ENCODE peak calls at places on chromosomes 16 and 17, in nine cellular contexts. J is AG04450; E is dorsolateral prefrontal cortex; P is CD8-positive, alpha-beta T cell; W is colonic mucosa; B is psoas muscle; I is HAP-1; H is brain microvascular endothelial cell; X is WERI-Rb-1. N is an unnamed sample.

GRCh38 chr17:59651346-59651745 is 31.7 kb downstream of the CLTC start:
- DNase-seq in H (no peak), X (no peak), P (no peak), W (no peak), E (no peak), B (no peak), I (no peak), J (no peak), N (no peak)

GRCh38 chr17:39903158-39903884 is 15.1 kb downstream of the GSDMB start:
- DNase-seq in J (no peak), H (no peak), I (no peak), W (no peak), P (no peak), X (no peak), E (no peak), B (no peak), N (no peak)

GRCh38 chr16:4537376-4538066 is 1.1 kb downstream of the CDIP1 start:
- DNase-seq in P (no peak), H (no peak), I (peak; percentile 29), J (no peak), E (no peak), X (no peak), B (no peak), W (peak; percentile 25), N (no peak)

GRCh38 chr16:11316331-11317015 is 28.8 kb upstream of the RMI2 start:
- DNase-seq in X (no peak), J (no peak), E (no peak), I (no peak), H (no peak), P (no peak), W (no peak), B (no peak), N (no peak)

GRCh38 chr17:7839199-7839889 is 5.3 kb downstream of the KDM6B start:
- DNase-seq in I (no peak), P (no peak), X (no peak), H (no peak), B (no peak), E (no peak), W (peak; percentile 93), J (no peak), N (no peak)

GRCh38 chr16:65116216-65116615 is 5.6 kb downstream of the CDH11 start:
- DNase-seq in I (no peak), B (no peak), J (no peak), H (no peak), W (no peak), P (no peak), E (no peak), X (no peak), N (no peak)

GRCh38 chr17:82880620-82881019 is 40.8 kb upstream of the ZNF750 start:
- DNase-seq in W (no peak), H (no peak), P (no peak), X (no peak), E (no peak), I (no peak), J (no peak), B (no peak), N (no peak)

GRCh38 chr16:24986512-24987303 is 28.5 kb downstream of the ARHGAP17 start:
- DNase-seq in B (no peak), J (no peak), E (no peak), H (peak; percentile 83), P (no peak), I (no peak), W (no peak), X (no peak), N (peak; percentile 64)

GRCh38 chr17:49958723-49959122 is 10.3 kb upstream of the DLX4 start:
- DNase-seq in P (no peak), W (no peak), X (no peak), B (no peak), I (no peak), J (no peak), E (no peak), H (no peak), N (no peak)

GRCh38 chr17:16417896-16418683 is 2.7 kb downstream of the TRPV2 start:
- DNase-seq in J (no peak), P (no peak), H (no peak), I (no peak), E (no peak), X (peak; percentile 65), W (no peak), B (no peak), N (no peak)

GRCh38 chr17:49715717-49716279 is 8.0 kb upstream of the SLC35B1 start:
- DNase-seq in I (no peak), E (no peak), W (no peak), H (no peak), X (no peak), B (no peak), P (no peak), J (no peak), N (no peak)

DNA sequence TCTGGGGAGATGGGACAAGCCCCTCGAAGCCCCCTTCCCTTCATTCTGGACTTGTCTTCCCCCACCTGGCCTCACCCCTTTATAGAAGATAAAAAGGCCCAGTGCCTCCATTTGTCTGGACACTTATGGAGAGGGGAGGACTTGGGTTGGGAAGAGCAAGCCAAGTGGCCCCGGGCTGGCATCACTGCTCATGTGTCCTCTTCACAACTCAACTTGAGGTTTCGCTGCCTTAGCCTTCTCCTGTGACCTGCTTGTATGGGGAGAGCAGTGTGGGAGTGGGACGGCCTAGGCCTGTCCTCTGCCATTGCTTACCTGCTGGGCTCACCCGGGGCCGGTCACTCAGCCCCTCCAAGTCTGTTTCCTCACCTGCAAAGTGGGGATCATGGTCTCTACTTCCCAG is 1.4 kb downstream of the PAQR4 start:
- DNase-seq in J (no peak), H (no peak), I (peak; percentile 32), E (no peak), B (no peak), W (no peak), P (no peak), X (no peak), N (no peak)
- H3K4me3 ChIP-seq in J (peak overlapping the region; percentile 64), H (peak overlapping the region; percentile 51), I (peak overlapping the region; percentile 93), E (peak overlapping the region; percentile 94), B (peak overlapping the region; percentile 87), W (peak overlapping the region; percentile 84), P (no peak overlapping the region), X (peak overlapping the region; percentile 66), N (peak overlapping the region; percentile 61)

GRCh38 chr16:31537362-31537921 is 9.7 kb downstream of the AHSP start:
- DNase-seq in P (no peak), W (no peak), I (no peak), J (no peak), X (no peak), B (peak; percentile 14), E (no peak), H (no peak), N (no peak)
- H3K4me3 ChIP-seq in P (no peak overlapping the region), W (peak overlapping the region; percentile 22), I (no peak overlapping the region), J (no peak overlapping the region), X (no peak overlapping the region), B (peak overlapping the region; percentile 42), E (peak overlapping the region; percentile 12), H (no peak overlapping the region), N (peak overlapping the region; percentile 12)

GRCh38 chr17:81239714-81240555 is 817 bp downstream of the NDUFAF8 start:
- DNase-seq in B (no peak), H (no peak), E (no peak), W (no peak), P (no peak), J (no peak), I (no peak), X (no peak), N (no peak)

GRCh38 chr17:81242421-81243332 is 3.6 kb downstream of the NDUFAF8 start:
- DNase-seq in I (no peak), W (no peak), P (no peak), B (no peak), X (no peak), H (no peak), J (no peak), E (no peak), N (no peak)

GRCh38 chr17:81241203-81241602 is 2.1 kb downstream of the NDUFAF8 start:
- DNase-seq in H (no peak), X (no peak), J (no peak), I (no peak), B (no peak), P (no peak), E (no peak), W (no peak), N (no peak)

GRCh38 chr17:81243333-81243664 is 4.2 kb downstream of the NDUFAF8 start:
- DNase-seq in E (no peak), P (no peak), I (no peak), W (no peak), X (no peak), H (no peak), J (no peak), B (no peak), N (no peak)

DNA sequence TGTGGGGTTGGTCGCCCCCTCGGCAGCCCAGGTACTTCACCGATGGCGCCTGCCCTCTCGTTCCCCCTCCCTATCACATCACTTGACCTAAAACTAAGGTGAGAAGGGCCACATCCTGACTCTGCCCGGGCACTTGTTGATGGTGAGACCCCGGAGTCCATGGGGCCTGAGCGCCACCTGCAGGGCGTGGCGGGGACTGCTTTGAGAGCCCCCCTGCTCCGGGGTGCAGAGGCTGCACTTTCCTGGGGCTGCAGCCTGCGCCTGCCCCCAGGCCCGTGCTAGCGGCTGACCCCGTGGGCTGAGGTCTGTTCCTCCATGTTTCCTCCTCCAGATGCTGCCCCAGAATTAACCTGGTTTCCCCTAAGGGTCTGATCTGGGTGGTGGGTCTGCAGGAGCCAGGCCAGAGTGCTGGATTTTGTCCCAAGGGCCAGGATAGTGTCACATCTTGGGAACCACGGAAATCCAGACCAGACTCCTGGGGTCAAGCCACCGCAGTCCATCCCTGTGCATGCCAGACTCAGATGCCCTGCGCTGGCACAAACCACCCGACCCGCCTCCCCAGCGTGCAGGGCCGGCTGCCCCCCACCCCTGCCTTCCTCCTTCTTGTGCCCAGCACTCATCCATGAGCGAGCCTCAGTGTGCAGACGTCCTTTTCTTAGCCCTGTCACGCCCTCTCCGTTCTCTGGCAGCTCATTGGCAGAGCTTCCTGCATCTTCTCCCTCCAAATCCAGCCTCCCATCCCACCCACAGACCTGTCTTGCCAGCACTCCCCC is 2.7 kb downstream of the NDUFAF8 start:
- DNase-seq in X (peak; percentile 85), I (peak; percentile 82), J (no peak), P (peak; percentile 77), W (no peak), E (no peak), H (peak; percentile 27), B (peak; percentile 62), N (no peak)
- H3K4me3 ChIP-seq in X (no peak overlapping the region), I (no peak overlapping the region), J (no peak overlapping the region), P (no peak overlapping the region), W (no peak overlapping the region), E (no peak overlapping the region), H (no peak overlapping the region), B (no peak overlapping the region), N (no peak overlapping the region)

GRCh38 chr17:14295676-14296075 is 5.2 kb upstream of the HS3ST3B1 start:
- DNase-seq in P (peak; percentile 48), E (no peak), J (no peak), H (no peak), I (no peak), W (no peak), X (no peak), B (no peak), N (no peak)

GRCh38 chr17:14296511-14296910 is 4.4 kb upstream of the HS3ST3B1 start:
- DNase-seq in B (no peak), P (peak; percentile 42), X (no peak), I (no peak), E (no peak), J (no peak), W (no peak), H (no peak), N (no peak)

GRCh38 chr17:14298221-14298994 is 2.5 kb upstream of the HS3ST3B1 start:
- DNase-seq in B (no peak), P (no peak), X (no peak), W (no peak), H (no peak), I (no peak), E (no peak), J (no peak), N (no peak)

GRCh38 chr17:14299261-14300093 is 1.4 kb upstream of the HS3ST3B1 start:
- DNase-seq in J (no peak), I (peak; percentile 10), P (peak; percentile 67), B (peak; percentile 48), W (peak; percentile 29), E (no peak), X (no peak), H (no peak), N (no peak)

GRCh38 chr17:14297161-14297851 is 3.6 kb upstream of the HS3ST3B1 start:
- DNase-seq in P (peak; percentile 65), B (peak; percentile 55), I (peak; percentile 9), E (no peak), H (no peak), X (no peak), J (no peak), W (no peak), N (no peak)
- H3K4me3 ChIP-seq in P (peak overlapping the region; percentile 36), B (peak overlapping the region; percentile 61), I (no peak overlapping the region), E (peak overlapping the region; percentile 21), H (peak overlapping the region; percentile 55), X (no peak overlapping the region), J (peak overlapping the region; percentile 58), W (peak overlapping the region; percentile 25), N (peak overlapping the region; percentile 56)

N was measured in AG04449.